ENCODE peak calls at places on chromosomes 12 and 14, in nine cellular contexts. N is K562; G is stomach; R is breast epithelium; J is A549; B is CD8-positive, alpha-beta T cell; F is psoas muscle; L is transverse colon; U is tibial artery. M is an unnamed sample.
A peak's percentile ranks its signal among the peaks of the same experiment; 100 is the strongest.

GRCh38 chr14:38357557-38357956 is 101.7 kb upstream of the CLEC14A start:
- DNase-seq in R (no peak), B (no peak), U (no peak), L (no peak), F (no peak), G (no peak), N (no peak), J (no peak), M (no peak)

GRCh38 chr12:87801860-87802720 is 227.1 kb downstream of the C12orf50 start:
- DNase-seq in N (no peak), F (no peak), R (no peak), G (no peak), J (peak; percentile 57), U (no peak), B (no peak), L (no peak), M (peak; percentile 44)

GRCh38 chr12:129727100-129727499 is 176.7 kb downstream of the TMEM132D start:
- DNase-seq in U (no peak), G (no peak), L (no peak), F (no peak), B (no peak), R (no peak), J (no peak), N (no peak), M (no peak)

GRCh38 chr12:106106129-106106566 is 32.6 kb downstream of the NUAK1 start:
- DNase-seq in R (no peak), J (peak; percentile 49), B (no peak), N (no peak), U (no peak), G (no peak), L (no peak), F (no peak), M (no peak)

GRCh38 chr14:75821828-75822521 is 159.8 kb downstream of the TGFB3 start:
- DNase-seq in G (no peak), J (no peak), L (no peak), R (no peak), U (no peak), N (no peak), B (no peak), F (no peak), M (no peak)

GRCh38 chr12:1313906-1314305 is 280.5 kb downstream of the FBXL14 start:
- DNase-seq in L (no peak), G (no peak), U (no peak), N (no peak), B (no peak), F (no peak), J (no peak), R (no peak), M (no peak)

GRCh38 chr12:52945389-52946232 is 3.3 kb upstream of the KRT18 start:
- DNase-seq in F (no peak), R (no peak), L (peak; percentile 44), N (no peak), J (peak; percentile 94), B (no peak), G (peak; percentile 62), U (no peak), M (no peak)

GRCh38 chr14:103292426-103293374 is 41.3 kb upstream of the EIF5 start:
- DNase-seq in G (peak; percentile 84), R (peak; percentile 74), F (peak; percentile 74), L (peak; percentile 84), J (peak; percentile 71), U (peak; percentile 77), N (peak; percentile 72), B (peak; percentile 60), M (peak; percentile 45)

GRCh38 chr12:89225808-89226368 is 126.4 kb downstream of the DUSP6 start:
- DNase-seq in J (peak; percentile 32), G (peak; percentile 62), B (no peak), N (no peak), F (no peak), R (no peak), U (peak; percentile 33), L (peak; percentile 64), M (no peak)

GRCh38 chr12:96401061-96401871 is 1.0 kb upstream of the CDK17 start:
- DNase-seq in N (peak; percentile 39), G (no peak), B (peak; percentile 18), U (no peak), F (no peak), J (peak; percentile 83), R (no peak), L (peak; percentile 38), M (peak; percentile 80)

GRCh38 chr14:99654235-99655000 is 9.5 kb downstream of the HHIPL1 start:
- DNase-seq in B (no peak), J (peak; percentile 55), G (peak; percentile 71), N (no peak), R (no peak), L (peak; percentile 52), U (peak; percentile 48), F (peak; percentile 36), M (peak; percentile 31)

GRCh38 chr12:107992870-107993451 is 136.1 kb upstream of the WSCD2 start:
- DNase-seq in B (no peak), L (no peak), J (peak; percentile 69), F (no peak), G (no peak), N (peak; percentile 37), U (no peak), R (no peak), M (peak; percentile 64)
- TF ChIP-seq CTCF in B (no peak), L (peak; percentile 37), J (peak; percentile 20), F (no peak), G (no peak), N (peak; percentile 65), U (peak; percentile 20), R (peak; percentile 16), M (peak; percentile 68)

GRCh38 chr12:54215990-54216579 is 27.3 kb upstream of the SMUG1 start:
- DNase-seq in B (no peak), N (peak; percentile 61), U (no peak), R (no peak), G (no peak), F (no peak), L (peak; percentile 21), J (peak; percentile 44), M (no peak)
- H3K27ac ChIP-seq in B (no peak overlapping the region), N (peak overlapping the region; percentile 68), U (no peak overlapping the region), R (no peak overlapping the region), G (no peak overlapping the region), F (no peak overlapping the region), L (no peak overlapping the region), J (no peak overlapping the region), M (no peak overlapping the region)

GRCh38 chr12:122350444-122350843 is 72.0 kb downstream of the CLIP1 start:
- DNase-seq in L (no peak), N (peak; percentile 25), U (peak; percentile 38), J (no peak), F (peak; percentile 40), R (no peak), B (no peak), G (no peak), M (no peak)
- TF ChIP-seq CTCF in L (peak; percentile 11), N (no peak), U (peak; percentile 42), J (no peak), F (peak; percentile 31), R (no peak), B (no peak), G (no peak), M (no peak)

DNA sequence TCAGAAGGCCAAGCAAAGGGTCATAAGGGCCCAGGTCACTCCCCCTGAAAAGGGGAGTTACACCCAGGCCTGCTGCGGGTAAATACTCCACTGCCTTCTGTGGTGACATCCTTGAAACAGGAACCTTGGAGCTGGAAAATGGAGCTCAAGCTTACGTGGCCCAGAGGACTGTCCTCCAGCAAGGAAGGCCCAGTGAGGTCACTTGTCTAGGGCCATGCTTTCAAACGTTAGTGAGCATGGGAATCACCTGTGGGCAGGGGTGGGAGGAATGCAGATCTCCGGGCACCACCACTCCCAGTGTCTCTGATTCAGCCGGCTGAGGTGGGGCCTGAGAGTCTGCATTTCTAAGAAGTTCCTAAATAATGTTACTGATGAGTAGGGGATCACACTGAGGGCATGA is 140.5 kb upstream of the CCND2 start:
- DNase-seq in U (no peak), F (no peak), N (no peak), R (no peak), L (no peak), G (no peak), J (no peak), B (no peak), M (no peak)
- H3K27ac ChIP-seq in U (no peak overlapping the region), F (no peak overlapping the region), N (no peak overlapping the region), R (no peak overlapping the region), L (no peak overlapping the region), G (no peak overlapping the region), J (no peak overlapping the region), B (no peak overlapping the region), M (no peak overlapping the region)

DNA sequence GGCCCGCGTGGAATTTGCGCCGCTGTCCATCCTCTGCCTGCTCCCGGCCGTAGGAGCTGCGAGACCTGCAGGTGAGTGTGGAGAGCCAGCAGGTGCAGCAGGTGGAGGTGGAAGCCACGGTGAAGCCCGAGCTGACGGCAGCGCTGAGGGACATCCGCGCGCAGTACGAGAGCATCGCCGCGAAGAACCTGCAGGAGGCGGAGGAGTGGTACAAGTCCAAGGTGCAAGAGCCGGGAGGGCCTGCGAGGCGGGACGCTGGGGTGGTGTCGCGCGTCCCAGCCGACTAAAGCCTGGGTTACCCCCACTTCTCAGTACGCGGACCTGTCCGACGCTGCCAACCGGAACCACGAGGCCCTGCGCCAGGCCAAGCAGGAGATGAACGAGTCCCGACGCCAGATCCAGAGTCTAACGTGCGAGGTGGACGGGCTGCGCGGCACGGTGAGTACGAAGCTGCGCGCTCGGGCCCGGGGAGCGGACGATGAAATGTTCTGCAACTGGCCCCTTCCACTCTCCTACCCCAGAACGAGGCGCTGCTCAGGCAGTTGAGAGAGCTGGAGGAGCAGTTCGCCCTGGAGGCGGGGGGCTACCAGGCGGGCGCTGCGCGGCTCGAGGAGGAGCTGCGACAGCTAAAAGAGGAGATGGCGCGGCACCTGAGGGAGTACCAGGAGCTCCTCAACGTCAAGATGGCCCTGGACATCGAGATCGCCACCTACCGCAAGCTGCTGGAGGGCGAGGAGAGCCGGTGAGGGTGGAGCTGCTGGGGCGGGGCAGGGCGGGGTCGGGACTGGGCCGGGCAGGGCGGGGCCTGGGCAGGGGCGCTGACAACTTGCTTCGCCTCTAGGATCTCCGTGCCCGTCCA is 2.1 kb downstream of the PRPH start:
- DNase-seq in R (no peak), J (peak; percentile 90), B (no peak), N (peak; percentile 91), G (peak; percentile 43), L (peak; percentile 63), U (no peak), F (no peak), M (peak; percentile 39)
- TF ChIP-seq CTCF in R (peak; percentile 7), J (no peak), B (peak; percentile 47), N (peak; percentile 45), G (peak; percentile 9), L (peak; percentile 7), U (peak; percentile 5), F (no peak), M (no peak)

M was measured in MM.1S.